ENCODE peak calls at places on chromosomes 1 and 21, in six cellular contexts. Q is CD4-positive, alpha-beta T cell; A is anterior cingulate cortex; I is ascending aorta; F is stimulated activated CD8-positive, alpha-beta memory T cell treated with anti-CD3 and anti-CD28 coated beads, Interleukin-15, amount 100 ng/mL, for 1 hour; P is H7. B is an unnamed sample.

GRCh38 chr1:28370220-28371010 is 875 bp downstream of the PHACTR4 start:
- DNase-seq in A (no peak), P (peak; percentile 59), Q (no peak), I (no peak), F (no peak), B (no peak)

GRCh38 chr1:47906009-47906432 is 91.2 kb downstream of the TRABD2B start:
- DNase-seq in F (no peak), Q (no peak), I (no peak), A (no peak), P (no peak), B (no peak)

GRCh38 chr1:22275626-22276395 is 132.9 kb upstream of the WNT4 start:
- DNase-seq in P (peak; percentile 92), F (no peak), I (no peak), A (no peak), Q (peak; percentile 6), B (no peak)

GRCh38 chr1:64049900-64050540 is 153.4 kb upstream of the UBE2U start:
- DNase-seq in F (no peak), P (no peak), I (no peak), Q (no peak), A (no peak), B (no peak)

GRCh38 chr1:190159146-190159545 is 318.5 kb downstream of the BRINP3 start:
- DNase-seq in A (no peak), F (no peak), P (no peak), I (no peak), Q (no peak), B (no peak)

GRCh38 chr1:8409107-8409506 is 91.2 kb downstream of the SLC45A1 start:
- DNase-seq in A (no peak), P (peak; percentile 52), F (no peak), Q (no peak), I (no peak), B (no peak)

GRCh38 chr1:118809586-118809985 is 178.6 kb downstream of the TBX15 start:
- DNase-seq in F (no peak), Q (no peak), A (no peak), I (no peak), P (no peak), B (no peak)

GRCh38 chr1:235648954-235649721 is 446 bp downstream of the GNG4 start:
- DNase-seq in A (no peak), Q (peak; percentile 27), P (peak; percentile 90), I (no peak), F (peak; percentile 30), B (peak; percentile 21)

GRCh38 chr1:164846731-164847691 is 288.0 kb downstream of the PBX1 start:
- DNase-seq in F (no peak), Q (no peak), A (no peak), P (no peak), I (no peak), B (no peak)

GRCh38 chr1:167713330-167714081 is 8.3 kb upstream of the MPZL1 start:
- DNase-seq in I (no peak), F (no peak), P (peak; percentile 61), A (no peak), Q (no peak), B (peak; percentile 28)

GRCh38 chr1:33167650-33168447 is 14.0 kb downstream of the TRIM62 start:
- DNase-seq in P (no peak), A (no peak), F (no peak), Q (no peak), I (no peak), B (no peak)

GRCh38 chr1:18794561-18794960 is 64.9 kb downstream of the TAS1R2 start:
- DNase-seq in I (no peak), F (no peak), Q (no peak), A (no peak), P (peak; percentile 95), B (no peak)

GRCh38 chr21:23887709-23888303 is 1719.5 kb downstream of the MRPL39 start:
- DNase-seq in P (no peak), A (no peak), I (no peak), F (no peak), Q (peak; percentile 6), B (peak; percentile 27)

GRCh38 chr1:164801246-164801731 is 242.3 kb downstream of the PBX1 start:
- DNase-seq in F (no peak), P (no peak), A (peak; percentile 55), I (no peak), Q (no peak), B (no peak)

GRCh38 chr21:42021751-42022430 is 11.7 kb upstream of the ZBTB21 start:
- DNase-seq in F (no peak), P (peak; percentile 89), A (no peak), Q (no peak), I (no peak), B (no peak)

GRCh38 chr21:19523731-19524130 is 1120.1 kb upstream of the TMPRSS15 start:
- DNase-seq in I (no peak), P (no peak), A (no peak), Q (no peak), F (no peak), B (no peak)

GRCh38 chr1:245260116-245260882 is 105.5 kb downstream of the KIF26B start:
- DNase-seq in F (no peak), A (no peak), P (no peak), Q (no peak), I (no peak), B (no peak)

GRCh38 chr1:92030701-92031107 is 919 bp downstream of the EPHX4 start:
- DNase-seq in A (no peak), Q (no peak), I (no peak), F (no peak), P (no peak), B (no peak)

GRCh38 chr1:157580179-157580827 is 17.6 kb downstream of the FCRL4 start:
- DNase-seq in A (no peak), Q (no peak), I (no peak), P (peak; percentile 47), F (peak; percentile 10), B (peak; percentile 44)

GRCh38 chr21:42524341-42525227 is 10.9 kb downstream of the SLC37A1 start:
- DNase-seq in P (peak; percentile 84), I (no peak), A (no peak), F (no peak), Q (no peak), B (peak; percentile 93)

GRCh38 chr1:31580891-31581603 is 4.7 kb downstream of the TINAGL1 start:
- DNase-seq in P (no peak), I (no peak), Q (no peak), A (no peak), F (no peak), B (no peak)

GRCh38 chr1:23799570-23800395 is 771 bp downstream of the GALE start:
- DNase-seq in F (no peak), A (no peak), I (no peak), Q (no peak), P (peak; percentile 91), B (peak; percentile 20)

GRCh38 chr21:34204481-34205439 is 131.4 kb downstream of the MRPS6 start:
- DNase-seq in P (peak; percentile 40), A (no peak), I (no peak), F (no peak), Q (no peak), B (no peak)

GRCh38 chr1:152510503-152510902 is at the start of gene LCE5A:
- DNase-seq in F (no peak), P (no peak), Q (no peak), A (no peak), I (no peak), B (no peak)

GRCh38 chr1:38941527-38942019 is at the start of gene RHBDL2:
- DNase-seq in A (peak; percentile 77), F (no peak), I (no peak), Q (no peak), P (peak; percentile 74), B (no peak)

GRCh38 chr1:112370981-112371380 is 25.0 kb upstream of the CTTNBP2NL start:
- DNase-seq in Q (no peak), A (no peak), I (no peak), P (no peak), F (no peak), B (no peak)

GRCh38 chr1:109767596-109768334 is 4.0 kb upstream of the EPS8L3 start:
- DNase-seq in A (no peak), I (peak; percentile 1), P (no peak), Q (no peak), F (no peak), B (no peak)

GRCh38 chr1:153963850-153964331 is 554 bp upstream of the SLC39A1 start:
- DNase-seq in I (no peak), P (peak; percentile 86), A (no peak), F (no peak), Q (no peak), B (no peak)

B was measured in memory B cell.